ENCODE peak calls at places on chromosomes 12 and 14, in eight cellular contexts. C, R, G, I, F, N, Y and S are unnamed samples.

GRCh38 chr14:102829106-102829505 is 51.9 kb downstream of the TRAF3 start:
- DNase-seq in N (no peak), Y (no peak), F (no peak), G (no peak), I (no peak), C (no peak), R (no peak), S (no peak)

GRCh38 chr12:2251485-2252179 is 198.8 kb downstream of the CACNA1C start:
- DNase-seq in I (no peak), N (no peak), C (no peak), F (no peak), R (no peak), G (no peak), Y (peak), S (no peak)

GRCh38 chr14:103630364-103631108 is 1.5 kb downstream of the KLC1 start:
- DNase-seq in Y (no peak), I (no peak), N (no peak), G (no peak), R (no peak), C (no peak), F (no peak), S (no peak)

GRCh38 chr12:90729741-90730140 is 225.2 kb downstream of the CCER1 start:
- DNase-seq in C (no peak), G (no peak), N (no peak), F (no peak), Y (no peak), R (no peak), I (no peak), S (no peak)

GRCh38 chr14:96811265-96811664 is 14.1 kb downstream of the VRK1 start:
- DNase-seq in R (no peak), Y (no peak), F (no peak), N (no peak), I (no peak), C (no peak), G (no peak), S (no peak)

GRCh38 chr12:117494833-117495714 is 133.6 kb upstream of the NOS1 start:
- DNase-seq in I (no peak), R (no peak), F (no peak), G (no peak), C (no peak), N (no peak), Y (no peak), S (no peak)

GRCh38 chr12:127113945-127114344 is 1153.0 kb upstream of the TMEM132C start:
- DNase-seq in I (no peak), C (no peak), F (no peak), N (no peak), R (no peak), Y (no peak), G (no peak), S (no peak)

GRCh38 chr14:74504412-74504811 is 10.8 kb downstream of the ISCA2 start:
- DNase-seq in G (no peak), Y (no peak), N (no peak), R (no peak), F (no peak), C (no peak), I (no peak), S (peak)

GRCh38 chr12:71742998-71743397 is 11.7 kb upstream of the RAB21 start:
- DNase-seq in R (no peak), C (no peak), I (no peak), G (no peak), Y (no peak), N (no peak), F (no peak), S (no peak)

GRCh38 chr12:41365653-41366131 is 177.6 kb downstream of the PDZRN4 start:
- DNase-seq in R (no peak), C (no peak), F (no peak), N (no peak), I (no peak), Y (no peak), G (no peak), S (no peak)

DNA sequence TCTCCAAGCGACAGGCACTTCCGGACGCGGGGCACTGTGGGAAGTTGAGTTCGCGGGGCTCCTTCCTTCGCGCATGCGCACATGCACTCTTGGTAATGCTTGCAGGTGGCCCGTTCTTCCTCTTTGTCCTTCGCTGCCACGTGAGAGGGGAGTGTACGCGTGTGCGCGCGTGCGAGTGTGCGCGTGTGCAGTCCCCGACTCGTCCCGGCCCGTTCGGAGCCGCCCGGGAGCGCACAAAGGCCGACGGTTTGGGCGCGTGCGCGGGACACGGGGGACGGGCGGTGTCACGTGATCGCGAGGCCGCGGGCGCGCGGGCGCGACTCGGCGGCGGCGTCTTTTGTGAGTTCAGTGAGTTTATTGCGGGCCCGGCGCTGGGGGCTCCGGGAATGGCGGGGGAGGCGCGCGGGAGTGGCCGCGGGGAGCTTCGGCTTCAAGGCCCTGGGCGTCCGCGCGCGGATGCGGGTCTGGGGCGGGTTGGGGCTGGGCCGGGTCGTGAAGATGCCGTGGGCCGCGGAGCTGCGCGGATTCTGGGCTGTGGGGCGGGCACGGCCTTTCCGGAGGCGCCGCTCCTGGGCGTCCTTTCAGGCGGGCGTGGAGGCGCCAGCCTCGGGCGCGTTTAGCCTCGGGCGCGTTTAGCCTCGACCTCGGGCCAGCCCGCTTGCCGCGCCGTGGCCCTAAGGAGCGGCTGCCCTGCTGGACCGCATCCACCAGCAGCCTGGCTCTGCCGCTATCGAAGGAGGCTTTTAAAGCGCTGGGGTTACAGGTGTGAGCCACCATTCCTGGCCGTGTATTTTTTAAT is at the start of gene ZNF84:
- DNase-seq in Y (peak), C (peak), I (peak), R (peak), G (peak), N (peak), F (peak), S (peak)
- TF ChIP-seq POLR2A in Y (no peak), C (no peak), I (peak), R (peak), G (no peak), N (peak), F (peak), S (no peak)

GRCh38 chr12:8816448-8816847 is 6.0 kb upstream of the A2ML1 start:
- DNase-seq in R (no peak), F (no peak), N (no peak), I (no peak), C (no peak), G (no peak), Y (no peak), S (no peak)

GRCh38 chr12:8817856-8818255 is 4.6 kb upstream of the A2ML1 start:
- DNase-seq in R (no peak), C (no peak), Y (no peak), N (no peak), F (no peak), G (no peak), I (no peak), S (no peak)

GRCh38 chr12:8819676-8819980 is 2.8 kb upstream of the A2ML1 start:
- DNase-seq in C (no peak), R (no peak), G (no peak), N (no peak), I (no peak), F (no peak), Y (no peak), S (no peak)

GRCh38 chr12:8818526-8818925 is 3.9 kb upstream of the A2ML1 start:
- DNase-seq in C (no peak), R (no peak), I (no peak), N (no peak), F (no peak), G (no peak), Y (no peak), S (no peak)

GRCh38 chr12:8813963-8814362 is 8.5 kb upstream of the A2ML1 start:
- DNase-seq in F (no peak), I (no peak), C (no peak), G (no peak), R (no peak), Y (no peak), N (no peak), S (no peak)
- TF ChIP-seq POLR2AphosphoS5 in F (no peak), I (no peak), C (no peak), G (no peak), R (no peak), Y (no peak), N (no peak), S (no peak)

GRCh38 chr12:57695770-57696432 is 2.0 kb downstream of the OS9 start:
- DNase-seq in N (no peak), R (no peak), C (no peak), G (no peak), F (no peak), Y (no peak), I (no peak), S (no peak)

GRCh38 chr12:57693317-57693658 is 644 bp upstream of the OS9 start:
- DNase-seq in F (no peak), R (no peak), I (no peak), C (no peak), Y (peak), G (no peak), N (no peak), S (no peak)

GRCh38 chr12:57693659-57694458 is at the start of gene OS9:
- DNase-seq in Y (peak), C (peak), F (peak), R (peak), I (peak), G (peak), N (peak), S (peak)

GRCh38 chr12:57694459-57695019 is 607 bp downstream of the OS9 start:
- DNase-seq in C (no peak), F (no peak), Y (no peak), R (no peak), G (no peak), N (no peak), I (no peak), S (no peak)

GRCh38 chr12:57692500-57692899 is 1.4 kb upstream of the OS9 start:
- DNase-seq in C (no peak), I (no peak), N (no peak), R (no peak), Y (no peak), F (no peak), G (no peak), S (no peak)
- TF ChIP-seq POLR2A in C (no peak), I (no peak), N (no peak), R (no peak), Y (no peak), F (no peak), G (no peak), S (no peak)

DNA sequence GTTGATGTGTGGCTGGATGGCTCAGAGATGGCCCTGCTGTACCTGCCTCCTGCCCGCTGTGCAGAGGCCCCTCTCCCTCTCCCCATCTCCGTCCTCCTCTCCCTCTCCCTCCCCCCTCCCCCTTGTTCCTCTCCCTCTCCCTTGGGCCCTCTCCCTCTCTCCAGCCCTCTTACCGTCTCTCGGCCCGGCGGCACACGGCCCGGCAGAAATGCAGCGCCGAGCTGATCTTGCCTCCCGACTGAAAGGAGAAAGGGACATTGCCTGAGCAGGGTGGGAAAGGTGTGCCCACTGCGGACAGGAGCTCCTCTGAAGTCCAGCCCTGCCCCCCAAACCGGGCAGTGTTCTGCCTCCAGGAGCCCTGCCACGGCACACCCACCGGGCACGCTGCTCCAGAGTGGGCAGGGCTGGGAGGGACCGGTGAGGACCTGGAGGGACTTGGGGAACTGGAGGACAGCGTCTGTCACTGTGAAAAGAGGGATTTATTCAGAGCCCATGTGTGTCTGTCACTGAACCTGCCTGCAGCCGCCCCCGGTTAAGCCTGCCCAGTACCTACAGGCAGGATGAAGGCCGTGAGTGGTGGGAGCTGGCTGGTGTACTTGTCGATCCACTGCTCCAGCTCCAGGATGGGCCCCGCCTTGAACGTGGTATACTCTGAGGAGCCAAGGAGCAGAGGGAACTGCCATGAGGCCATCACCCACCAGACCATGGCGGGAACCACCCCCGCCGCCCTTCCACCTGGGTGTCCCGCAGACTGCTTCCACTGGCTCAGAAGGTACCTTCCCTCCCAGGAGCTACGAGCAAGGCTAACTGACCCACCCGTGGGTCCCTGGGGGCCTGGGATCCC is 12.2 kb downstream of the MMAB start:
- DNase-seq in C (no peak), G (no peak), I (no peak), Y (no peak), N (no peak), F (no peak), R (no peak), S (no peak)
- TF ChIP-seq POLR2AphosphoS5 in C (no peak), G (no peak), I (no peak), Y (no peak), N (no peak), F (no peak), R (no peak), S (no peak)

GRCh38 chr12:10363922-10364838 is 25.7 kb downstream of the KLRK1 start:
- DNase-seq in C (no peak), I (no peak), F (peak), G (no peak), R (peak), Y (peak), N (no peak), S (no peak)
- TF ChIP-seq POLR2A in C (peak), I (no peak), F (no peak), G (no peak), R (peak), Y (no peak), N (no peak), S (no peak)

DNA sequence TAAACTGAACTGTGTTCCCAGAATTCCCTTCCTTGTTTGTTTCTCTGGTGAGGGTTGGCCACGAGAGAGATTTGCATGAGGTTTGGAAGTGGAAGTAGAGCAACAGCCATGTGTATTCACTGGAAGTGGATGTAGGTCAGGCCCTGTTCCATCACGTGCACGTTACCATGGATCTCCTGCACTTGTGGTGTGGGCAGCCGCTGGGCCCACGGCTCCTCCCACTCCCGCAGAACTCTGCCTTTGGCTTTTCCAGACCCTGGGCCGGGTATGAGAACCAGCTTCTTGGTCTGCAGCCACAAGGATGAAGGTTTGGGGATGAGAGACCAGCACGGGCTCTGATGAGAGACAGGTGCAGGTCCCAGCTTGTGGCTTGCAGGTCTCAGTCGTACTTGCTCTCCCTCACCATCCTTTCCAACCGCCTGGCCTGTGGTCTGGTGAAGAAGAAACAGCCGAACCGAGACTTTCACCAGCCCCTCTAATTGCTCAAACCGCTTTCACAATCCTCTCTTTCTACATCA is 94.9 kb downstream of the DUSP16 start:
- DNase-seq in I (no peak), C (no peak), R (no peak), G (no peak), Y (no peak), N (peak), F (no peak), S (no peak)
- TF ChIP-seq POLR2AphosphoS5 in I (no peak), C (no peak), R (no peak), G (no peak), Y (no peak), N (no peak), F (no peak), S (no peak)

GRCh38 chr12:53728206-53728605 is 954 bp upstream of the CALCOCO1 start:
- DNase-seq in F (no peak), C (no peak), R (no peak), Y (no peak), N (no peak), G (no peak), I (no peak), S (no peak)

GRCh38 chr12:53726342-53726741 is 910 bp downstream of the CALCOCO1 start:
- DNase-seq in G (no peak), N (no peak), F (no peak), Y (peak), R (no peak), C (no peak), I (no peak), S (no peak)

GRCh38 chr12:53725824-53726223 is 1.4 kb downstream of the CALCOCO1 start:
- DNase-seq in I (no peak), F (no peak), R (no peak), N (no peak), G (no peak), Y (peak), C (no peak), S (no peak)

GRCh38 chr12:53726946-53727309 is 324 bp downstream of the CALCOCO1 start:
- DNase-seq in Y (peak), C (no peak), I (no peak), G (no peak), R (no peak), F (no peak), N (no peak), S (no peak)

GRCh38 chr12:53727310-53728041 is at the start of gene CALCOCO1:
- DNase-seq in C (peak), R (peak), Y (peak), G (peak), N (peak), F (peak), I (peak), S (peak)
- TF ChIP-seq POLR2A in C (no peak), R (no peak), Y (no peak), G (no peak), N (no peak), F (peak), I (no peak), S (no peak)